ENCODE peak calls at places on chromosome 13, in four cellular contexts. Q, H, X and E are unnamed samples.

GRCh38 chr13:31431722-31432137 is 232.0 kb downstream of the B3GLCT start:
- DNase-seq in Q (no peak), H (peak), X (peak), E (peak)

GRCh38 chr13:114128624-114129522 is 3.5 kb downstream of the RASA3 start:
- DNase-seq in Q (peak), H (no peak), X (peak), E (no peak)

GRCh38 chr13:111422352-111422751 is 101.9 kb downstream of the TEX29 start:
- DNase-seq in Q (no peak), H (no peak), X (no peak), E (no peak)

GRCh38 chr13:106033634-106034033 is 501.8 kb downstream of the EFNB2 start:
- DNase-seq in Q (no peak), H (peak), X (no peak), E (peak)

GRCh38 chr13:23654111-23655110 is 84.2 kb downstream of the TNFRSF19 start:
- DNase-seq in Q (no peak), H (peak), X (no peak), E (no peak)

GRCh38 chr13:109787135-109787954 is 962 bp upstream of the IRS2 start:
- DNase-seq in Q (no peak), H (no peak), X (peak), E (no peak)

GRCh38 chr13:100523437-100523836 is 65.2 kb downstream of the GGACT start:
- DNase-seq in Q (no peak), H (no peak), X (no peak), E (no peak)

GRCh38 chr13:113777311-113778260 is 18.6 kb downstream of the TMEM255B start:
- DNase-seq in Q (no peak), H (no peak), X (peak), E (peak)

GRCh38 chr13:106597759-106598395 is 29.9 kb upstream of the ARGLU1 start:
- DNase-seq in Q (no peak), H (no peak), X (no peak), E (no peak)

GRCh38 chr13:90055121-90055520 is 1292.4 kb upstream of the MIR17HG start:
- DNase-seq in Q (no peak), H (no peak), X (no peak), E (no peak)

GRCh38 chr13:50380905-50381304 is 365.7 kb downstream of the KCNRG start:
- DNase-seq in Q (no peak), H (no peak), X (no peak), E (no peak)

GRCh38 chr13:112073245-112074138 is 6.5 kb downstream of the SOX1 start:
- DNase-seq in Q (no peak), H (no peak), X (no peak), E (peak)

GRCh38 chr13:35789335-35790166 is 313.1 kb upstream of the MAB21L1 start:
- DNase-seq in Q (no peak), H (peak), X (peak), E (peak)

GRCh38 chr13:100069278-100069677 is 19.6 kb upstream of the PCCA start:
- DNase-seq in Q (no peak), H (no peak), X (no peak), E (no peak)

GRCh38 chr13:36919833-36920611 is at the start of gene SMAD9:
- DNase-seq in Q (no peak), H (peak), X (peak), E (peak)

GRCh38 chr13:111177081-111177711 is 62.1 kb downstream of the ARHGEF7 start:
- DNase-seq in Q (no peak), H (no peak), X (no peak), E (no peak)

GRCh38 chr13:92590503-92590908 is 636.1 kb upstream of the GPC6 start:
- DNase-seq in Q (no peak), H (no peak), X (no peak), E (no peak)

GRCh38 chr13:84658881-84659661 is 776.8 kb upstream of the SLITRK1 start:
- DNase-seq in Q (no peak), H (no peak), X (no peak), E (no peak)

GRCh38 chr13:113078895-113079720 is 26.5 kb upstream of the F7 start:
- DNase-seq in Q (no peak), H (no peak), X (no peak), E (no peak)

GRCh38 chr13:80050252-80050651 is 290.7 kb downstream of the SPRY2 start:
- DNase-seq in Q (no peak), H (no peak), X (no peak), E (no peak)

DNA sequence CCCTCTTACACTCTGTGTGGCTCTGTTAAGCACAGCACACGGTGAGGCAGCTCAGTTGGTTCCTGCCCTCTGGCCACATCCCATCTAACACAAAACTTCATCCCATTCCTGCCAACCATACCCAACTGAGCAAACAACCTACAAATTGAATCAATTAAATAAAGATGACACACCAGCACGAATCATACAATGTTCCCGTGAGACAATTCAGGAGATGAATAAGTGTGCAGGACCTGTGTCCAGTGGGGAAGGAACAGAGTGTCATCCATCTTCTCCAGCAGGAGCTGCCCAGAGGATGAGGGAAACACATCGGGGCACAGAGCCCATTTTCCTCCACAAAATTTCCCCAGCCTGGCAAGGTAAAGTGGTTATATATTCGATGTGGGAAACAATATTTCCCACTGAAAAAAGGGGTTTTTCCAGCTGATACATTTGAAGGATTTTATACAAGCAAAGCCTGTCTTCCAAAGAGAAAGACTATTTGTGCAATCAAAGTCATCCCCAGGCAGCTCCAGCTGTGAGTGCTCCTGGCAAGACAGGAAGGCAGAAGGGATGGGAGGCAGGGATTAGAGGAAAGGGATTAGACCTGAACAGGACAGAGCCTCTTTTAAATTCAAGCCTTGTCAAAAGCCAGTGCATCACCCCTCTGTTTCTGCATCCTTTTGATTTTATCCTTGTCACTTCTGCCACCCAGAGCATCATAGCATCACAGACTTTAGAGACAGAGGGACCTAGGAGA is 240.2 kb downstream of the LHFPL6 start:
- DNase-seq in Q (no peak), H (no peak), X (no peak), E (no peak)
- TF ChIP-seq SP1 in Q (no peak), H (no peak), X (no peak), E (no peak)

DNA sequence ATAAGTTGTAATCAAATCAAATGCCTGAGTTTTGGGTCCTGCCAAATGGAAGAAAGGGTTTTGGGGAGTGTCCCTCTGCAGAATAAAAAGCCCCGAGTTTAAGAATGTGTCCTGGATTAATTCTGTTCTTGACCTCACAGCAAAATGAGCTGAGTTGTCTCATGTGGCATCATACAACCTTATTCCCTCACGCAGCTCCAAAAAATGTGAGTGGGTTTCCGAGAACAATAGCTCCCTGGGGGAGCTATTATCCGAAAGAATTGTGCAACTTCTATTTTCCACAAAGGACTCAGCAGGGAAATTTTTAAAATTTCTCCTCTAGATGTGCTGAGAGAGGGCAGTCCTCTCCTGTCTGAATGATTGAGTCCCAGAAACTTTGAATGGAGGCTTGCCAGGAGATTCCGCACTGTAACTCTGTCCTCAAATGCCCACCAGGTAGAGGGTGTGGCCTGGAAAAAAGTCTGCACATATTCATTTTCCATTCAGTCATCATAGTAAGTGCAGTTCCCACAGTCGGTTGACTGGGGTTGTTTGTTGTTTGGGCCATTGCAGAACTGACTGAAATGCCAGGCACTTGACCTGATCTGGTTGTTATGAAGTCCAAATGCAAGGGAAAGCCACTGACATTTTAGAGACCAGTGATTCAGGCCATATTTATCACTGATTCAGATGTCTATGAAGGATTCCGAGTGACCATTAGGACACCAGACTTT is 280.1 kb upstream of the SOX21 start:
- DNase-seq in Q (no peak), H (no peak), X (no peak), E (no peak)
- TF ChIP-seq FOXM1 in Q (no peak), H (no peak), X (no peak), E (no peak)

DNA sequence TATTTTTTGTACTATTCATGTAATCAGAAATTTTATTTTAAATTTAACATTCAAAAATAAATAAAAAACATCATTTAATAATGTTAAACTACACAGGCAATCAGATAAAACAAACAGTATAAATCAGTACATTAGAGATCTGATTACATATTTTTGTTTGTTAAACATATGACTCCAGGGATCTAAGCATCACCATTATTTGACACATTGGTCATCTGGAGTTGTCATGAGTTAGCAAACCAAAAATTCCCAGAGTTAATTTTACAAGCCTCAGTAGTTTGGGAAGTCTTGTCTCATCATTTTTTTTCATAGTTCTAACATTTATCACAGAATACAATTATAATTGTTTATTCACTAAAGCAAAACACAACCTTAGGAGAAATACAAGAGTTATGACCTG is 770.8 kb upstream of the SLITRK6 start:
- DNase-seq in Q (no peak), H (no peak), X (no peak), E (no peak)
- TF ChIP-seq SP1 in Q (no peak), H (no peak), X (no peak), E (no peak)

GRCh38 chr13:59601993-59602392 is 561.7 kb downstream of the DIAPH3 start:
- DNase-seq in Q (no peak), H (no peak), X (no peak), E (no peak)
- TF ChIP-seq FOXM1 in Q (no peak), H (no peak), X (no peak), E (no peak)